ENCODE peak calls at places on chromosome 22, in ten cellular contexts. V is bronchial epithelial cell, H is right lobe of liver, M is kidney, X is choroid plexus epithelial cell, N is coronary artery, G is BE2C, P is A549, U is psoas muscle, D is WERI-Rb-1. Q is an unnamed sample.

GRCh38 chr22:25080855-25081254 is 118.8 kb upstream of the CRYBB3 start:
- DNase-seq in V (no peak), H (no peak), M (no peak), X (no peak), N (no peak), G (no peak), P (no peak), U (no peak), D (no peak), Q (no peak)

GRCh38 chr22:48951836-48952235 is 875.8 kb downstream of the BRD1 start:
- DNase-seq in V (no peak), H (peak; percentile 27), M (no peak), X (no peak), N (peak; percentile 45), G (no peak), P (no peak), U (no peak), D (no peak), Q (no peak)

GRCh38 chr22:22914726-22915669 is 27.4 kb downstream of the IGLL5 start:
- DNase-seq in V (no peak), H (no peak), M (peak; percentile 26), X (no peak), N (no peak), G (no peak), P (no peak), U (no peak), D (no peak), Q (no peak)

GRCh38 chr22:38788417-38788816 is 5.5 kb downstream of the DNAL4 start:
- DNase-seq in V (peak; percentile 64), H (no peak), M (peak; percentile 84), X (peak; percentile 94), N (no peak), G (peak; percentile 81), P (peak; percentile 49), U (no peak), D (no peak), Q (no peak)

GRCh38 chr22:34379825-34380224 is 459.5 kb upstream of the LARGE1 start:
- DNase-seq in V (no peak), H (no peak), M (no peak), X (no peak), N (no peak), G (no peak), P (no peak), U (no peak), D (no peak), Q (no peak)

GRCh38 chr22:39917776-39918493 is 17.1 kb downstream of the GRAP2 start:
- DNase-seq in V (peak; percentile 40), H (no peak), M (no peak), X (peak; percentile 66), N (no peak), G (no peak), P (no peak), U (no peak), D (no peak), Q (no peak)

GRCh38 chr22:23516304-23516703 is 63.8 kb downstream of the IGLL1 start:
- DNase-seq in V (no peak), H (no peak), M (no peak), X (no peak), N (no peak), G (no peak), P (no peak), U (no peak), D (no peak), Q (no peak)

GRCh38 chr22:39453765-39454378 is 2.9 kb upstream of the MGAT3 start:
- DNase-seq in V (no peak), H (no peak), M (no peak), X (no peak), N (no peak), G (no peak), P (no peak), U (no peak), D (no peak), Q (no peak)

GRCh38 chr22:37485714-37486223 is 415 bp downstream of the MFNG start:
- DNase-seq in V (no peak), H (no peak), M (no peak), X (no peak), N (no peak), G (no peak), P (no peak), U (no peak), D (no peak), Q (peak; percentile 41)

GRCh38 chr22:40182231-40182835 is 4.6 kb downstream of the TNRC6B start:
- DNase-seq in V (peak; percentile 26), H (no peak), M (no peak), X (no peak), N (no peak), G (no peak), P (no peak), U (no peak), D (peak; percentile 35), Q (no peak)

GRCh38 chr22:28172948-28173360 is 253.9 kb upstream of the PITPNB start:
- DNase-seq in V (peak; percentile 91), H (no peak), M (no peak), X (no peak), N (no peak), G (peak; percentile 22), P (no peak), U (no peak), D (no peak), Q (no peak)

DNA sequence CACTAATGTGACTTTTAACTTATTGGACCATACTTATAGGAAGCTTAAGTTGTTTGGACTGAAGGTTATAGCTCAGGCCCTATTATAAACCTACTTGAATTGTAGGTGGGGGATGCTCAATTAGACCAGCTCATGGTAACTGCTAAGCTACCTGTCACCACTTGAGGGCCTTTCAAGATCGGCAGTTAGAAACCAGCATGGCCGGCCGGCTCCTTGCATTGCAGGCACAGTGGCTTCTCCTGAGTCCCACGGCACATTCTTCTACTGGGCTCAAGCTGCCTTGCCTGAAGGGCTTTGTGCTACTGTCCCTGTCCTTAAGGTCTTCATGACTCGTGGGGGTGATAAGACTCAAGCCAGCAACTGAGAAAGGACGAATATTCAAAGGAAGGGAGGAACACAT is 70.8 kb downstream of the TBC1D22A start:
- DNase-seq in V (peak; percentile 29), H (peak; percentile 55), M (no peak), X (peak; percentile 64), N (peak; percentile 59), G (peak; percentile 35), P (peak; percentile 44), U (no peak), D (peak; percentile 73), Q (no peak)
- TF ChIP-seq CTCF in V (peak; percentile 59), H (peak; percentile 10), M (peak; percentile 44), X (peak; percentile 67), N (no peak), G (peak; percentile 54), P (no peak), U (no peak), D (peak; percentile 76), Q (no peak)

GRCh38 chr22:35721954-35722353 is 4.3 kb downstream of the APOL5 start:
- DNase-seq in V (no peak), H (no peak), M (no peak), X (no peak), N (no peak), G (peak; percentile 46), P (no peak), U (no peak), D (no peak), Q (no peak)

GRCh38 chr22:35717572-35717971 is at the start of gene APOL5:
- DNase-seq in V (no peak), H (no peak), M (no peak), X (no peak), N (no peak), G (no peak), P (no peak), U (no peak), D (no peak), Q (no peak)

DNA sequence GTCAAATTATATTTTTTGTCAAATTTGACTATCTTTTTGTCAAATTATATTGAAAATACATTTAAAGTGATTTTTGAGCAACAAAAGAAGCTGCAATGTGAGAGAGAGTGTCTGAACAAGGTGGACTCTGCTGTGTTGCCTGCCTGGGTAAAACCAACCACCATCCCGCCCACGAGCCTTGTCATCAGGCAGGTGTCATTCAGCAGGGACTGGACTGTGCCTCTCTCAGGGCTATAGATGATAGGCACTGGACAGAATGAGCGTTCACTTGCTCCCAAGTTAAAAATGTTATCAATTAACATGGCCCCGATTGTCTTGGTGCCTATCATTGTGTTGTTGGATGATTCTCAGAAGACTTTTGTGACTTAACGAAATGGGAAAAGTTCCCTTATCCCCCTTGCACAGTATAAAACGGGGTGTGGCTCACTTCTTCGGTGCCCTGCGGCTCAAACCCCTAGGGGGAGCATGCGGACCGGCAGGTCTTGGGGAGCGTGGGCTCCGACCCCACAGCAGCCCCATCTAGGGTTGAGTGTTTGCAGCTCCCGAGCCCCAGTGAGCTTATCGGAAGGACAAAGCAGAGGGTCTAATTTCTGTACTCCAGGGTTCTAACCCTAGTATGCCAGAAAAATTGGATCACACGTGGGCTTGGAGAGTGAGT is 1.7 kb downstream of the APOL5 start:
- DNase-seq in V (no peak), H (no peak), M (no peak), X (no peak), N (no peak), G (no peak), P (no peak), U (no peak), D (no peak), Q (peak; percentile 23)
- H3K4me3 ChIP-seq in V (no peak overlapping the region), H (no peak overlapping the region), M (no peak overlapping the region), X (no peak overlapping the region), N (no peak overlapping the region), G (no peak overlapping the region), P (no peak overlapping the region), U (no peak overlapping the region), D (no peak overlapping the region), Q (no peak overlapping the region)

GRCh38 chr22:30823015-30823370 is 128.3 kb downstream of the OSBP2 start:
- DNase-seq in V (no peak), H (no peak), M (no peak), X (peak; percentile 14), N (peak; percentile 45), G (no peak), P (no peak), U (no peak), D (no peak), Q (no peak)
- TF ChIP-seq CTCF in V (no peak), H (no peak), M (no peak), X (peak; percentile 17), N (no peak), G (no peak), P (no peak), U (no peak), D (no peak), Q (no peak)

GRCh38 chr22:46148885-46149492 is 1.3 kb upstream of the PPARA start:
- DNase-seq in V (no peak), H (peak; percentile 54), M (peak; percentile 57), X (no peak), N (no peak), G (no peak), P (no peak), U (no peak), D (no peak), Q (no peak)

GRCh38 chr22:46150615-46151423 is 493 bp downstream of the PPARA start:
- DNase-seq in V (no peak), H (peak; percentile 62), M (peak; percentile 87), X (no peak), N (no peak), G (peak; percentile 47), P (no peak), U (peak; percentile 55), D (peak; percentile 41), Q (peak; percentile 73)

GRCh38 chr22:46148336-46148735 is 2.0 kb upstream of the PPARA start:
- DNase-seq in V (no peak), H (peak; percentile 89), M (peak; percentile 20), X (no peak), N (no peak), G (no peak), P (no peak), U (no peak), D (no peak), Q (no peak)

GRCh38 chr22:46149493-46149997 is 781 bp upstream of the PPARA start:
- DNase-seq in V (no peak), H (peak; percentile 97), M (peak; percentile 91), X (no peak), N (peak; percentile 87), G (no peak), P (no peak), U (peak; percentile 54), D (peak; percentile 66), Q (peak; percentile 15)

GRCh38 chr22:46149998-46150549 is at the start of gene PPARA:
- DNase-seq in V (peak; percentile 23), H (peak; percentile 96), M (peak; percentile 97), X (peak; percentile 44), N (peak; percentile 92), G (peak; percentile 91), P (peak; percentile 51), U (peak; percentile 93), D (peak; percentile 86), Q (peak; percentile 87)
- H3K4me3 ChIP-seq in V (peak within 1 kb of the TSS; percentile 88), H (peak within 1 kb of the TSS; percentile 96), M (peak within 1 kb of the TSS; percentile 84), X (peak within 1 kb of the TSS; percentile 77), N (peak within 1 kb of the TSS; percentile 96), G (peak within 1 kb of the TSS; percentile 83), P (peak within 1 kb of the TSS; percentile 78), U (peak within 1 kb of the TSS; percentile 94), D (peak within 1 kb of the TSS; percentile 72), Q (peak within 1 kb of the TSS; percentile 93)